ENCODE peak calls at places on chromosomes 1 and 21, in six cellular contexts. I is esophagus squamous epithelium; J is body of pancreas; C is cardiac muscle cell; D is CD8-positive, alpha-beta memory T cell; M is SJCRH30. G is an unnamed sample.

GRCh38 chr1:209063816-209064664 is 519.5 kb upstream of the CAMK1G start:
- DNase-seq in I (no peak), J (no peak), C (peak; percentile 22), D (no peak), M (no peak), G (no peak)

GRCh38 chr1:41576206-41576605 is 91.7 kb upstream of the EDN2 start:
- DNase-seq in I (no peak), J (no peak), C (no peak), D (no peak), M (no peak), G (no peak)

GRCh38 chr1:165712764-165713163 is 14.4 kb upstream of the ALDH9A1 start:
- DNase-seq in I (no peak), J (no peak), C (no peak), D (no peak), M (no peak), G (no peak)

GRCh38 chr1:17365271-17365670 is 6.7 kb upstream of the PADI6 start:
- DNase-seq in I (no peak), J (no peak), C (no peak), D (no peak), M (no peak), G (no peak)

GRCh38 chr1:217892750-217893149 is 261.6 kb downstream of the SPATA17 start:
- DNase-seq in I (no peak), J (no peak), C (no peak), D (no peak), M (no peak), G (no peak)

GRCh38 chr1:3746389-3746783 is 5.9 kb upstream of the CCDC27 start:
- DNase-seq in I (no peak), J (no peak), C (no peak), D (no peak), M (no peak), G (peak; percentile 70)

GRCh38 chr21:31905444-31906400 is 32.9 kb downstream of the HUNK start:
- DNase-seq in I (no peak), J (no peak), C (no peak), D (no peak), M (no peak), G (no peak)

GRCh38 chr1:91621360-91621759 is 120.7 kb downstream of the CDC7 start:
- DNase-seq in I (no peak), J (no peak), C (no peak), D (no peak), M (no peak), G (no peak)

GRCh38 chr1:199312626-199313025 is 673.8 kb downstream of the PTPRC start:
- DNase-seq in I (no peak), J (no peak), C (no peak), D (no peak), M (no peak), G (no peak)

GRCh38 chr1:117611894-117612481 is 6.1 kb downstream of the TENT5C start:
- DNase-seq in I (no peak), J (no peak), C (no peak), D (no peak), M (no peak), G (no peak)
- H3K4me3 ChIP-seq in I (no peak overlapping the region), J (no peak overlapping the region), C (no peak overlapping the region), D (no peak overlapping the region), M (no peak overlapping the region), G (no peak overlapping the region)

GRCh38 chr1:212752256-212752933 is 39.2 kb downstream of the NSL1 start:
- DNase-seq in I (no peak), J (no peak), C (no peak), D (no peak), M (no peak), G (no peak)
- H3K27ac ChIP-seq in I (no peak overlapping the region), J (no peak overlapping the region), C (no peak overlapping the region), D (no peak overlapping the region), M (no peak overlapping the region), G (peak overlapping the region; percentile 84)

GRCh38 chr1:44673675-44674112 is 587 bp downstream of the TMEM53 start:
- DNase-seq in I (no peak), J (no peak), C (no peak), D (no peak), M (no peak), G (no peak)

GRCh38 chr1:44670751-44671640 is 3.3 kb downstream of the TMEM53 start:
- DNase-seq in I (no peak), J (no peak), C (no peak), D (no peak), M (no peak), G (no peak)

GRCh38 chr1:44674113-44675000 is at the start of the genes ARMH1 and TMEM53:
- DNase-seq in I (peak; percentile 98), J (peak; percentile 100), C (peak; percentile 99), D (peak; percentile 95), M (peak; percentile 99), G (peak; percentile 99)

GRCh38 chr1:44672956-44673674 is 1.2 kb downstream of the TMEM53 start:
- DNase-seq in I (no peak), J (no peak), C (no peak), D (no peak), M (no peak), G (no peak)

DNA sequence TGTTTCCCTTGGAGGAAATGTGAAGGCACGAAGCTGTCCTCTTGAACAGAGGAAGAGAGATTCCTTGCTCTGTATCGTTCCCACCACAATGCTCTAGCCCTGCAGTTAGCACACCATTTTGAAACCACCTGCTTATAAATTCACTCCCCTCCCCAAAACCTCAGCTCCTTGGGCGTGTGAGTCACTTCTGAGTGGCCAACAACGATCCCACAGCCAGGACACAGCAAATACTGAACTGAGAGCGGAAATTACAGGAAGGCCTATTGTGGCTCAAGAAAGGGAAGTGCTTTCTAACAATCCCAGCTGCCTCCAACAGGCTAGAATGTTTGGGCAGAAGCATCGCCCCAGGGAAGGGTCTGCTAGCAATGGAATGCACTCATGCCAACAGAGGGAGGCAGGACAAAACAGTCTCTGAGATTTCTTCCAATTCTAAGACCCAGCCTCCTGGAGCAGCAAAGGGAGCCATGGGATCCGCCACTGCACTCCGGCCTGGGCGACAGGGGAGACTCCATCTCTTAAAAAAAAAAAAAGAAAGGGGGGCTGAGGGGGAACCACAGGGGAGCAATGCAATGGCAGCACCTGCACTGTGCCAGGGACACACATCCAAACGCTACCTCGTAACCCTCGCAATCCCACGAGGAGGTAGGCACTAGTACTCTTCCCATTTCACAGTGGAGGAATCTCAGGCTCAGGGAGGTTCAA is 1.9 kb downstream of the TMEM53 start:
- DNase-seq in I (no peak), J (peak; percentile 56), C (no peak), D (no peak), M (peak; percentile 83), G (peak; percentile 35)
- H3K4me3 ChIP-seq in I (no peak overlapping the region), J (no peak overlapping the region), C (no peak overlapping the region), D (no peak overlapping the region), M (no peak overlapping the region), G (no peak overlapping the region)

GRCh38 chr1:63740432-63740831 is 33.4 kb upstream of the ROR1 start:
- DNase-seq in I (no peak), J (no peak), C (no peak), D (no peak), M (no peak), G (no peak)

GRCh38 chr1:63742526-63742925 is 31.3 kb upstream of the ROR1 start:
- DNase-seq in I (no peak), J (no peak), C (no peak), D (no peak), M (no peak), G (no peak)

GRCh38 chr1:63752176-63752575 is 21.6 kb upstream of the ROR1 start:
- DNase-seq in I (no peak), J (no peak), C (no peak), D (no peak), M (no peak), G (no peak)

GRCh38 chr1:63747445-63747844 is 26.4 kb upstream of the ROR1 start:
- DNase-seq in I (no peak), J (no peak), C (no peak), D (no peak), M (peak; percentile 7), G (peak; percentile 36)

DNA sequence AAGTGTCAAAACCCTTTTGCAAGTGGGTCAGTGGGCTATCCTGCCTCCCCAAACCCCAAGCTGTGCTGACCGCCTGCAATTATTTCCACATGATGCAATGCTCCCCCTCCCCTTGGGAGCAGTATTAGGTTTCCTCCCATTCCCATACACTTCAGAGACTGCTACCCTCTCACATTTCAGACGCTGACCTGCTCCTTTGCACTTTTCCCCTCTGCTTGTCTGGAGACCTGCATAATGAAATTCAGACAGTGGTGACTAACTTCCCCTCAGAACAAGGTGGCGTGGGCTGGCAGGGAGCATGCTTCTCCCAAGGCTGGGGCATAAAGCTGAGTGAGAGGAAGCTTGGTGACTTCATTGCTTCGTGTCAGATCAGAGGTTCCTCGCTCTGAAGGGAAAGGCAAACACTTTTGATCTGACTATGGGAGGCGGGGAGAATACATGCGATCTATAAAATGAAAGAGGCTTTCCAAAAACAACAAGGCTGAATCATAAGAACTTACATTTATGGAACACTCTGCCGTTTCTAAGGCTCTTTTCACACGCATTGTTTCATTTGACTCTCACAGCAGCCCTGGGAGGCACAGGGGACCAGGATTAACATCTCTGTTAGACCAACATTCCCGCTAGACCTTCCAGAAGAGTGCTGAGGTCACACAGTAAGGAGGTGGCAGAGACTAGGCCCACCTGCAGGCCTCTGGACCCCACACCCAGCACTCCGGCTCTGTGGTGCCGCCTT is 27.5 kb upstream of the ROR1 start:
- DNase-seq in I (no peak), J (no peak), C (peak; percentile 64), D (no peak), M (peak; percentile 42), G (no peak)
- H3K27ac ChIP-seq in I (no peak overlapping the region), J (no peak overlapping the region), C (no peak overlapping the region), D (no peak overlapping the region), M (no peak overlapping the region), G (no peak overlapping the region)

DNA sequence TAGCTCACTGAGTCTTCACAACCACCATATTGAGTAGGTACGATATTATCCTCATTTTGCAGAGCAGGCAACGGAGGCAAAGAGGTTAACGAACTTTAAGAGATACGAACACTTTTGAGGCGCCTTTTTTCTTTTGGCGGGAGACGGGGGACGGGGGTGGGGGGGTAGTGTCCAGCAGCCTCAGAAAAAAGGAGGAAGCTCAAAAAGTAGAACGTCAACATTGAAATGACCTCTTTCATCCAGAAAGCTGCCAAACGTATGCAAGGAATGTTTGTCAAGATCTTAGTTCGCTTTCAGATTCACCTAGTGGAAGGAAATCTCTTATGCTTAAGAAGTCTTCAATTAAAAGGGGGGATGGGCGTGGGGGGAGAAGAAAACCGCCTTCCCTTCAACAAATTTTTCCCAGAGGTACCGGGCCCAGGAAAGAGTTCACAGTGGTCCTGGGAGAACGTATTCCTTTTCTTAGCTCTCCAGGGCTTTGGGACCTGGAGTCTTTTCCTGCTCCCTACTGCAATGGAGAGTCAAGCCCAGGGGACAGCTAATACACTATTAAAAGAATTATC is 1.1 kb upstream of the PCAT6 start:
- DNase-seq in I (no peak), J (no peak), C (no peak), D (no peak), M (no peak), G (no peak)
- H3K4me3 ChIP-seq in I (peak overlapping the region; percentile 75), J (no peak overlapping the region), C (peak overlapping the region; percentile 72), D (peak overlapping the region; percentile 73), M (peak overlapping the region; percentile 63), G (peak overlapping the region; percentile 83)

GRCh38 chr1:220785166-220786056 is 1.3 kb upstream of the MTARC1 start:
- DNase-seq in I (no peak), J (no peak), C (no peak), D (no peak), M (no peak), G (no peak)

GRCh38 chr1:220787069-220787614 is 429 bp downstream of the MTARC1 start:
- DNase-seq in I (no peak), J (peak; percentile 82), C (no peak), D (no peak), M (no peak), G (no peak)

GRCh38 chr1:220786057-220786336 is 716 bp upstream of the MTARC1 start:
- DNase-seq in I (no peak), J (peak; percentile 40), C (no peak), D (no peak), M (no peak), G (no peak)

GRCh38 chr1:220788146-220788545 is 1.4 kb downstream of the MTARC1 start:
- DNase-seq in I (no peak), J (no peak), C (no peak), D (no peak), M (no peak), G (no peak)

GRCh38 chr1:220786337-220787068 is at the start of gene MTARC1:
- DNase-seq in I (no peak), J (peak; percentile 83), C (peak; percentile 90), D (no peak), M (peak; percentile 56), G (peak; percentile 86)
- H3K27ac ChIP-seq in I (peak within 1 kb of the TSS; percentile 72), J (peak within 1 kb of the TSS; percentile 86), C (peak within 1 kb of the TSS; percentile 66), D (no peak within 1 kb of the TSS), M (peak within 1 kb of the TSS; percentile 27), G (peak within 1 kb of the TSS; percentile 80)